ENCODE peak calls at places on chromosome 17, in six cellular contexts. One of them, this sample, is unnamed. For H3K36me3, the result is how much of the 10 kb centered on the place peaks cover.

GRCh38 chr17:4806420-4806769 is 557 bp upstream of the PLD2 start:
- DNase-seq in PC-9: no peak
- DNase-seq in WERI-Rb-1: no peak
- DNase-seq in bronchial epithelial cell: no peak
- DNase-seq in heart left ventricle: no peak
- DNase-seq in thoracic aorta: no peak
- DNase-seq in this sample: no peak

GRCh38 chr17:39098474-39099090 is 52.9 kb downstream of the PLXDC1 start:
- DNase-seq in PC-9: no peak
- DNase-seq in WERI-Rb-1: no peak
- DNase-seq in bronchial epithelial cell: no peak
- DNase-seq in heart left ventricle: no peak
- DNase-seq in thoracic aorta: no peak
- DNase-seq in this sample: no peak

GRCh38 chr17:2122641-2123302 is 67.9 kb downstream of the HIC1 start:
- DNase-seq in PC-9: peak
- DNase-seq in WERI-Rb-1: no peak
- DNase-seq in bronchial epithelial cell: peak
- DNase-seq in heart left ventricle: peak
- DNase-seq in thoracic aorta: no peak
- DNase-seq in this sample: no peak

GRCh38 chr17:40432864-40433528 is 10.3 kb upstream of the IGFBP4 start:
- DNase-seq in PC-9: no peak
- DNase-seq in WERI-Rb-1: no peak
- DNase-seq in bronchial epithelial cell: no peak
- DNase-seq in heart left ventricle: peak
- DNase-seq in thoracic aorta: no peak
- DNase-seq in this sample: no peak

GRCh38 chr17:67718325-67718941 is 697 bp downstream of the NOL11 start:
- DNase-seq in PC-9: no peak
- DNase-seq in WERI-Rb-1: peak
- DNase-seq in bronchial epithelial cell: peak
- DNase-seq in heart left ventricle: no peak
- DNase-seq in thoracic aorta: no peak
- DNase-seq in this sample: no peak

GRCh38 chr17:5533486-5534315 is 47.3 kb downstream of the MIS12 start:
- DNase-seq in PC-9: no peak
- DNase-seq in WERI-Rb-1: no peak
- DNase-seq in bronchial epithelial cell: no peak
- DNase-seq in heart left ventricle: no peak
- DNase-seq in thoracic aorta: no peak
- DNase-seq in this sample: peak

GRCh38 chr17:46857600-46857999 is 6.2 kb downstream of the WNT9B start:
- DNase-seq in PC-9: no peak
- DNase-seq in WERI-Rb-1: no peak
- DNase-seq in bronchial epithelial cell: no peak
- DNase-seq in heart left ventricle: no peak
- DNase-seq in thoracic aorta: no peak
- DNase-seq in this sample: no peak

GRCh38 chr17:18254888-18255649 is 3.5 kb downstream of the FLII start:
- DNase-seq in PC-9: no peak
- DNase-seq in WERI-Rb-1: no peak
- DNase-seq in bronchial epithelial cell: no peak
- DNase-seq in heart left ventricle: no peak
- DNase-seq in thoracic aorta: no peak
- DNase-seq in this sample: no peak

GRCh38 chr17:40079545-40079944 is 16.8 kb downstream of the THRA start:
- DNase-seq in PC-9: no peak
- DNase-seq in WERI-Rb-1: no peak
- DNase-seq in bronchial epithelial cell: no peak
- DNase-seq in heart left ventricle: no peak
- DNase-seq in thoracic aorta: no peak
- DNase-seq in this sample: no peak

GRCh38 chr17:17784599-17785264 is 52.1 kb downstream of the SREBF1 start:
- DNase-seq in PC-9: no peak
- DNase-seq in WERI-Rb-1: peak
- DNase-seq in bronchial epithelial cell: no peak
- DNase-seq in heart left ventricle: no peak
- DNase-seq in thoracic aorta: no peak
- DNase-seq in this sample: no peak

GRCh38 chr17:40362696-40363479 is 1.6 kb downstream of the GJD3 start:
- DNase-seq in PC-9: peak
- DNase-seq in WERI-Rb-1: peak
- DNase-seq in bronchial epithelial cell: peak
- DNase-seq in heart left ventricle: peak
- DNase-seq in thoracic aorta: no peak
- DNase-seq in this sample: no peak

GRCh38 chr17:20908373-20909273 is 134.2 kb downstream of the USP22 start:
- DNase-seq in PC-9: peak
- DNase-seq in WERI-Rb-1: peak
- DNase-seq in bronchial epithelial cell: peak
- DNase-seq in heart left ventricle: peak
- DNase-seq in thoracic aorta: peak
- DNase-seq in this sample: peak

GRCh38 chr17:83099570-83100181 is 20.3 kb downstream of the METRNL start:
- DNase-seq in PC-9: peak
- DNase-seq in WERI-Rb-1: no peak
- DNase-seq in bronchial epithelial cell: no peak
- DNase-seq in heart left ventricle: no peak
- DNase-seq in thoracic aorta: no peak
- DNase-seq in this sample: no peak

DNA sequence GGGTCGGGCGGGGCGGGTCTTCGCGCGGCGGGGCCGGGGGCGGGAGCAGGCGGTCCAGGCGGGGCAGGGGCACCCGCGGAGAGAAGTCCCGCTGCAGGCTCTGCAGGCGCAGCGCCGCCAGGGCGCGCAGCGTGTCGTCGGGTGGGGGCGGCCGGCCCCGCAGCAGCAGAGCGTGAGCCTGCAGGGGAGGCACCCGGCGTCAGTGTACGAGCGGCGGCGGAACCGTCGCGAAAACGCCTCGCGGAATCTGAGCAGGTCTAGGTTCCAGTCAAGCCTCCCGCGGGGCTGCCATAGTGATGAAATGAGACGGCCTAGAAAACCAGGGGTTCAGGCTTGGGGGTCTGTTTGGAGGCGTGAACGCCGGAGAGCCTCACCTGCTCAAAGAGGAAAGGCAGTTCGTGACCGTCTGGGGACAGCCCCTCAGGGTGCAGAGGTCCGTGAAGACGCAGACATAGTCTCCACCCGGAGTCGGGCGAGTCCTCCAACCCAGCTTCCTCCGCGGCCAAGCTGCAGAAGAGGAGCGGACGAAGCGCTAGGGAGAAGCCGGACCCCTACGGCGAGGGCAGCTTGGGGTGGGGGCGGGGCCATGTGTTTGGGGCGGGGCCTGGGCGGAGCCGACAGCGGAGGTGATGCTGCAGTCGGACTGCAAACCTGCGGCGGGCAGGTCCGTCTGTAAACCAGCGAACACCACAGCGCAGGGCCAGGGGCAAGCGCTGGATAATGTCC is 6.4 kb downstream of the PLEKHH3 start:
- DNase-seq in PC-9: no peak
- DNase-seq in WERI-Rb-1: no peak
- DNase-seq in bronchial epithelial cell: no peak
- DNase-seq in heart left ventricle: no peak
- DNase-seq in thoracic aorta: no peak
- DNase-seq in this sample: no peak
- TF ChIP-seq CTCF in PC-9: no peak
- TF ChIP-seq CTCF in WERI-Rb-1: no peak
- TF ChIP-seq CTCF in bronchial epithelial cell: no peak
- TF ChIP-seq CTCF in heart left ventricle: no peak
- TF ChIP-seq CTCF in thoracic aorta: no peak
- TF ChIP-seq CTCF in this sample: no peak

GRCh38 chr17:32929288-32929574 is 1.3 kb downstream of the TMEM98 start:
- DNase-seq in PC-9: no peak
- DNase-seq in WERI-Rb-1: no peak
- DNase-seq in bronchial epithelial cell: no peak
- DNase-seq in heart left ventricle: no peak
- DNase-seq in thoracic aorta: no peak
- DNase-seq in this sample: no peak
- H3K4me3 ChIP-seq in PC-9: no peak
- H3K4me3 ChIP-seq in WERI-Rb-1: no peak
- H3K4me3 ChIP-seq in bronchial epithelial cell: no peak
- H3K4me3 ChIP-seq in heart left ventricle: peak
- H3K4me3 ChIP-seq in thoracic aorta: peak
- H3K4me3 ChIP-seq in this sample: peak

GRCh38 chr17:80284631-80285030 is 24.0 kb downstream of the RNF213 start:
- DNase-seq in PC-9: no peak
- DNase-seq in WERI-Rb-1: peak
- DNase-seq in bronchial epithelial cell: no peak
- DNase-seq in heart left ventricle: no peak
- DNase-seq in thoracic aorta: no peak
- DNase-seq in this sample: no peak
- H3K36me3 ChIP-seq in PC-9: under half
- H3K36me3 ChIP-seq in WERI-Rb-1: under half
- H3K36me3 ChIP-seq in bronchial epithelial cell: under half
- H3K36me3 ChIP-seq in heart left ventricle: half or more
- H3K36me3 ChIP-seq in thoracic aorta: under half
- H3K36me3 ChIP-seq in this sample: under half

DNA sequence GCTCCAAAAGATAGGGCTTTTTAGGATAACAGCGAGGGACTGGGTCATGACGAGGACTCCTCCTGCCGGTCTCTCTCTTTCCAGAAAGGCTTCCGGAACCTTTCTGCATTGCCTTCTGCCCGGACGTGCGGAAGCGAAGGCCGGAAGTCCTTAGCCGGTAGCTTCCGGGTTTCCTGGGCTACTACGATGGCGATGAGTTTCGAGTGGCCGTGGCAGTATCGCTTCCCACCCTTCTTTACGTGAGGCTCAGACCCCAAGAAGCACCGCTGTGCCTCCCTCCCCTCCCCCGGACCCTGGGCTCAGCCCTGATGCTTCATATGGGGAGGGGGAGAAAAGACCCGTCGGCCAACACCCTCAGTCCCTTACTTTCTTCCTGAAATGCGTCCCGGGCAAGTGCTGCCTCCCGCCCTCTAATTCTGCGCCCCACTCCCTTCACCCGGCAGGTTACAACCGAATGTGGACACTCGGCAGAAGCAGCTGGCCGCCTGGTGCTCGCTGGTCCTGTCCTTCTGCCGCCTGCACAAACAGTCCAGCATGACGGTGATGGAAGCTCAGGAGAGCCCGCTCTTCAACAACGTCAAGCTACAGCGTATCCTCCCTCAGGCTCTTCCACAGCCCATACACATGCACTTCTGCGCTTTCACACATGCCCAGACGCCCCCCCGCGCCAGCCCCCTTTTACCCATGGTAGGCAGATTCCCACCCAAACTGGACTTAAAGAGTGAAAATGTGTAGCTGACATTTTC is at the start of gene VPS25:
- DNase-seq in PC-9: peak
- DNase-seq in WERI-Rb-1: peak
- DNase-seq in bronchial epithelial cell: peak
- DNase-seq in heart left ventricle: peak
- DNase-seq in thoracic aorta: no peak
- DNase-seq in this sample: no peak
- TF ChIP-seq CTCF in PC-9: no peak
- TF ChIP-seq CTCF in WERI-Rb-1: peak
- TF ChIP-seq CTCF in bronchial epithelial cell: peak
- TF ChIP-seq CTCF in heart left ventricle: peak
- TF ChIP-seq CTCF in thoracic aorta: no peak
- TF ChIP-seq CTCF in this sample: peak

DNA sequence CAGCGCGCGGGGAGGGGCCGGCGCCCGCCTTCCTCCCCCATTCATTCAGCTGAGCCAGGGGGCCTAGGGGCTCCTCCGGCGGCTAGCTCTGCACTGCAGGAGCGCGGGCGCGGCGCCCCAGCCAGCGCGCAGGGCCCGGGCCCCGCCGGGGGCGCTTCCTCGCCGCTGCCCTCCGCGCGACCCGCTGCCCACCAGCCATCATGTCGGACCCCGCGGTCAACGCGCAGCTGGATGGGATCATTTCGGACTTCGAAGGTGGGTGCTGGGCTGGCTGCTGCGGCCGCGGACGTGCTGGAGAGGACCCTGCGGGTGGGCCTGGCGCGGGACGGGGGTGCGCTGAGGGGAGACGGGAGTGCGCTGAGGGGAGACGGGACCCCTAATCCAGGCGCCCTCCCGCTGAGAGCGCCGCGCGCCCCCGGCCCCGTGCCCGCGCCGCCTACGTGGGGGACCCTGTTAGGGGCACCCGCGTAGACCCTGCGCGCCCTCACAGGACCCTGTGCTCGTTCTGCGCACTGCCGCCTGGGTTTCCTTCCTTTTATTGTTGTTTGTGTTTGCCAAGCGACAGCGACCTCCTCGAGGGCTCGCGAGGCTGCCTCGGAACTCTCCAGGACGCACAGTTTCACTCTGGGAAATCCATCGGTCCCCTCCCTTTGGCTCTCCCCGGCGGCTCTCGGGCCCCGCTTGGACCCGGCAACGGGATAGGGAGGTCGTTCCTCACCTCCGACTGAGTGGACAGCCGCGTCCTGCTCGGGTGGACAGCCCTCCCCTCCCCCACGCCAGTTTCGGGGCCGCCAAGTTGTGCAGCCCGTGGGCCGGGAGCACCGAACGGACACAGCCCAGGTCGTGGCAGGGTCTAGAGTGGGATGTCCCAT is 232.8 kb downstream of the SEC14L1 start:
- DNase-seq in PC-9: no peak
- DNase-seq in WERI-Rb-1: no peak
- DNase-seq in bronchial epithelial cell: no peak
- DNase-seq in heart left ventricle: peak
- DNase-seq in thoracic aorta: no peak
- DNase-seq in this sample: no peak
- H3K4me3 ChIP-seq in PC-9: no peak
- H3K4me3 ChIP-seq in WERI-Rb-1: no peak
- H3K4me3 ChIP-seq in bronchial epithelial cell: peak
- H3K4me3 ChIP-seq in heart left ventricle: peak
- H3K4me3 ChIP-seq in thoracic aorta: peak
- H3K4me3 ChIP-seq in this sample: peak

DNA sequence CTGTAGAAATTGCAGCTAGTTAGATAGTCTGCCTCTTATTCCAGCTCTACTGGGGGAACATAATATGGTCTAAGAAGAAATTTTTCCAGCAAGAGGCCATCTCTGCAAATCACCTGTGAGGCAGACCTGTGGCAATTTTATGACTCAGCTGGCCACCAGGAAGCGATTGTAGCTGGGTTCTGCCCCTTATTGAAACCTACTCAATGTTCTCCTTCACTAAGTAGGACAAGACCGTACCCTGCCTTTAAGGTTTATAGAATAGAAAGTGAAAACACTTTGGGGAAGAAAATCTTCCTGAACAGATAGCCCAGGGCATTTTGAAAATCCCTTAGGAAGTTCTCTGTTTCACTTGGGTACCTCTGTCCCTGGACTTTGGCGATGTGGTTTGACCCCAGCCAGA is 7.9 kb downstream of the CCL3 start:
- DNase-seq in PC-9: no peak
- DNase-seq in WERI-Rb-1: no peak
- DNase-seq in bronchial epithelial cell: no peak
- DNase-seq in heart left ventricle: no peak
- DNase-seq in thoracic aorta: no peak
- DNase-seq in this sample: no peak
- H3K36me3 ChIP-seq in PC-9: under half
- H3K36me3 ChIP-seq in WERI-Rb-1: under half
- H3K36me3 ChIP-seq in bronchial epithelial cell: under half
- H3K36me3 ChIP-seq in heart left ventricle: under half
- H3K36me3 ChIP-seq in thoracic aorta: under half
- H3K36me3 ChIP-seq in this sample: under half

DNA sequence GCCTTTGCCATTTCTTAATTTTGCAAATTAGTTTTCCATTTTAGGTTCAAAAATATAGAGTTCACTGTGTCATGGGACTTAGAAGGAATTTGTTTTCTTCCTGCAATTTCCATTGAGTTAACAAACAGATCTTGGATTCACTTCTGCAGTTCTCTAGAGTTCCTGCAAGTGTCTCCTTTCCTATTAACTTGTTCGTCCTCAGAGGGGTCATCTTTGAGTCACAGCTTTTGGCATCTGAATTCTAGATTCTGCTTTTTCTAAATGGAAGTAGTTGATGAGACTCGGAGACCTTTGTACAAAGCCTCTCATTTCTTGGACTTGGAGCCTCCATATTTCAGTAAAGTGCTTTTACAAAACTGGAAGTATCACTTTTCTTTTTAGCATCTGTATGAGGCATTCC is 323.3 kb downstream of the BCAS3 start:
- DNase-seq in PC-9: no peak
- DNase-seq in WERI-Rb-1: no peak
- DNase-seq in bronchial epithelial cell: no peak
- DNase-seq in heart left ventricle: no peak
- DNase-seq in thoracic aorta: no peak
- DNase-seq in this sample: no peak
- TF ChIP-seq CTCF in PC-9: no peak
- TF ChIP-seq CTCF in WERI-Rb-1: peak
- TF ChIP-seq CTCF in bronchial epithelial cell: no peak
- TF ChIP-seq CTCF in heart left ventricle: peak
- TF ChIP-seq CTCF in thoracic aorta: no peak
- TF ChIP-seq CTCF in this sample: peak

This sample was measured in kidney epithelial cell.